ENCODE peak calls at places on chromosomes 4 and X, in seven cellular contexts. P is fibroblast of the aortic adventitia, C is mucosa of descending colon, Z is dorsolateral prefrontal cortex, N is heart right ventricle, D is transverse colon, H is fibroblast of lung. X is an unnamed sample.
A peak's percentile ranks its signal among the peaks of the same experiment; 100 is the strongest.

GRCh38 chrX:53704294-53704693 is 17.8 kb upstream of the HUWE1 start:
- DNase-seq in D (no peak), Z (no peak), P (no peak), H (no peak), C (no peak), N (no peak), X (no peak)

GRCh38 chr4:184028571-184028996 is 123.5 kb downstream of the STOX2 start:
- DNase-seq in H (peak; percentile 9), N (no peak), P (no peak), D (no peak), C (no peak), Z (no peak), X (no peak)

GRCh38 chrX:38654302-38654701 is 93.0 kb downstream of the TSPAN7 start:
- DNase-seq in H (peak; percentile 40), Z (no peak), D (no peak), P (peak; percentile 46), C (no peak), N (no peak), X (peak; percentile 52)

GRCh38 chr4:179485781-179486180 is 2043.5 kb upstream of the AGA start:
- DNase-seq in Z (no peak), C (no peak), D (no peak), P (no peak), H (no peak), N (no peak), X (no peak)

GRCh38 chrX:130172127-130172834 is 519 bp downstream of the RAB33A start:
- DNase-seq in C (no peak), P (no peak), Z (no peak), N (no peak), H (no peak), D (no peak), X (no peak)

GRCh38 chrX:23817979-23818336 is 35.0 kb downstream of the SAT1 start:
- DNase-seq in N (no peak), Z (no peak), H (no peak), P (no peak), C (no peak), D (no peak), X (no peak)

GRCh38 chr4:135244605-135245146 is 1043.1 kb upstream of the PABPC4L start:
- DNase-seq in H (peak; percentile 23), P (no peak), N (no peak), C (no peak), Z (no peak), D (no peak), X (peak; percentile 25)

GRCh38 chr4:99612704-99613103 is 38.1 kb downstream of the MTTP start:
- DNase-seq in P (no peak), C (no peak), H (no peak), N (no peak), Z (no peak), D (no peak), X (no peak)

GRCh38 chrX:22135994-22136684 is 104.0 kb downstream of the PHEX start:
- DNase-seq in P (peak; percentile 83), H (peak; percentile 84), D (no peak), Z (peak; percentile 8), C (no peak), N (no peak), X (peak; percentile 68)

GRCh38 chrX:134935286-134935685 is 55.5 kb upstream of the SMIM10 start:
- DNase-seq in D (no peak), C (no peak), H (no peak), P (no peak), Z (no peak), N (no peak), X (no peak)

GRCh38 chr4:106266201-106266600 is 49.8 kb downstream of the TBCK start:
- DNase-seq in Z (no peak), H (peak; percentile 67), C (no peak), N (no peak), D (no peak), P (peak; percentile 78), X (peak; percentile 75)

GRCh38 chr4:153082322-153083301 is 121.6 kb upstream of the TRIM2 start:
- DNase-seq in N (no peak), P (no peak), C (no peak), H (no peak), D (no peak), Z (no peak), X (no peak)

GRCh38 chr4:69735119-69735518 is 25.3 kb downstream of the SULT1B1 start:
- DNase-seq in N (no peak), C (no peak), H (no peak), Z (no peak), D (no peak), P (no peak), X (no peak)

GRCh38 chr4:6722891-6723290 is 6.9 kb downstream of the BLOC1S4 start:
- DNase-seq in H (no peak), D (no peak), Z (no peak), P (no peak), C (no peak), N (no peak), X (no peak)

GRCh38 chr4:8915201-8916200 is 43.9 kb upstream of the HMX1 start:
- DNase-seq in P (no peak), N (no peak), H (no peak), Z (no peak), C (no peak), D (no peak), X (no peak)

GRCh38 chr4:189773909-189774308 is 166.8 kb upstream of the FRG1 start:
- DNase-seq in P (no peak), H (no peak), N (no peak), Z (no peak), D (no peak), C (no peak), X (no peak)

GRCh38 chrX:153762636-153763173 is 1.3 kb upstream of the PLXNB3 start:
- DNase-seq in N (peak; percentile 2), P (no peak), H (no peak), Z (no peak), C (no peak), D (no peak), X (no peak)

GRCh38 chr4:19051751-19052296 is 1030.3 kb upstream of the LCORL start:
- DNase-seq in P (no peak), C (no peak), D (no peak), H (no peak), Z (no peak), N (no peak), X (no peak)

DNA sequence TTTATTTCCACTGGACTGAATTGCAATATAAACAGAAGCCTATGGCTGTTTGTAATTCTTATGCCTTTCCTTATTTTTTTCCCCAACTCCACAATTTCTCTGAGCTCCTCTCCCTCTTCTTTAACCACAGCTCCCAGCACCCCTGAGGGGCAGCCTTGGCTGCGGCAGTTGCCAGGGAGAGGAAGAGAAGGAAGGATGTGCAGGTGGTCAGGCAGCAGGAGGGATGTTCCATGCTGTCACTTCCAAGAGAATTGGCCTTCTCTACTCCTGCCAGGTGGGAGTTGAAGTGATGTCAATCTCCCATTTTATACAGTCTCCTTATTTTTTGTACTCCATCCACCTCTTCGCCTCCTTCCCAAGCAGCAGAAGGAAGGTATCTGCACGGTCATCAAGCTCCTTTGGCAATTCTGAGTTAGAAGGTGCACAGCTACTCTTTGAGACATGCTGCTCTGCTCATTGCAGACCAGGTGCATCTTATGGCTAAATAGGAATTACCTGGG is 343.3 kb upstream of the RPS6KA3 start:
- DNase-seq in N (no peak), H (no peak), C (no peak), Z (no peak), D (no peak), P (no peak), X (no peak)
- H3K4me3 ChIP-seq in N (no peak overlapping the region), H (no peak overlapping the region), C (no peak overlapping the region), Z (no peak overlapping the region), D (no peak overlapping the region), P (no peak overlapping the region), X (no peak overlapping the region)

DNA sequence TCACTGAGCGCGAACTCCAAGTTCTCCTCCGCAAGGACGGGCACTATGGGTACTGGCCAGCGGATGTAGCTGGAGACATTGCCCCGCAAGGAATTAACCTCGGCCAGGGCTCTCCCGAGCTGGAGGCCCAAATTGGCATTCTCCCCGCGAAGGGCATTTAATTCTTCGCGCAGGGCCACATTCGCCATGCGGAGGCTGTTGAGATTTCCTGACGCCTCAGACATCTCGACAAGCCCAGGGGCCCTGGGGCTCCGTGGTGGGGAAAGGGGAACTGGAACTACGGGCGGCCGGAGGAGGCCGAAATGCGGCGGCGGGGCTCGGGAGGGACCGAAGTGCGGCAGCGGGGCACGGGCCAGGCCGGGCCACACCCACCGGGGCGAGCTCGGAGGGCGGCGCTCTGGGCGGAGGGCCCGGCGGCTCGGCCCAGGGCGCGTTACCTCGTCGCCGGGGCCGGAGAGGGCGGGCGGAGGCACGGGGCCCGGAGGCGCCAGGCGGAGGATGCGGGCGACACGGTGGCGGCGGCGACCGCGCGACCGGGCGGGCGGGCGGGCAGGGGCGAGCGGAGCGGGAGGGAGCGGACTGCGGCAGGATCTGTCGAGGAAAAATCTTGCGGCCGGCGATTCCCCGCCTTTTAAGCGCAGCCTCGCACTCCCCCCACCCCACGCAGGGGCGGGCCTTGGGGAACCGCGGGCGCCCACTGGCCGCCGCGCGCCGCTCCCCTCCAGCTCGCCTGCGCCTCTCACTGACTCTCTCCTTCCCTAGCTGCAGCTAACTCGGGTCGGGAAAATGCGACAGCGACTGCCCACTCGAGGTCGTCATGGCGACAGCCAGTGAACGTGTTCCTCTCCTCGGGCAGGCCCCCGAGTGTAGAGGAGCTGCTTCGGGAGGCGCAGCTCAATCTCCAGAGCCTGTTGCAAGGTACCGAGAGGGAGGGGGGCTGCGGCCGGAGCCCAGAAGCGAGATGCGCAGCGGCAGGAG is at the start of gene RTL5:
- DNase-seq in P (peak; percentile 84), H (peak; percentile 90), D (peak; percentile 81), C (peak; percentile 77), N (peak; percentile 84), Z (peak; percentile 84), X (peak; percentile 92)
- H3K4me3 ChIP-seq in P (peak within 1 kb of the TSS; percentile 63), H (peak within 1 kb of the TSS; percentile 59), D (peak within 1 kb of the TSS; percentile 17), C (no peak within 1 kb of the TSS), N (peak within 1 kb of the TSS; percentile 58), Z (peak within 1 kb of the TSS; percentile 64), X (peak within 1 kb of the TSS; percentile 38)

DNA sequence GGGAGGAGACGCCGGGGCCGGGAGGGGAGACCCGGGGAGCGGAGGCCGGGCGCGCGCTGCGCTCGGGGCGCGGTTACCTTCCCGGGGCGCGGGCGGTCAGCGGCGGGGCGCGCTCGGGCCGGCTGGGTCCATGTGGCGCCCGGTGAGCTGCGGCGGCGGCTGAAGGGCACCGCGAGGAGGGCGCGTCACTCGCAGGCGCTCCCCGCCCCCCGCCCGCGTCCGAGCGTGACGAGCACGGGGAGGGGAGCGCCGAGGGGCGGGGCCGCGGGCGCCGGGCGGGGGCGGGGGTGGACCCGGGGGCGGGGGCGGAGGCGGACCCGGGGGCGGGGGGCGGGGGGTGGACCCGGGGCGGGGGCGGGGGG is at the start of gene CPLX1:
- DNase-seq in P (no peak), Z (no peak), D (peak; percentile 35), H (no peak), N (no peak), C (peak; percentile 46), X (no peak)
- H3K4me3 ChIP-seq in P (peak within 1 kb of the TSS; percentile 22), Z (peak within 1 kb of the TSS; percentile 56), D (peak within 1 kb of the TSS; percentile 39), H (peak within 1 kb of the TSS; percentile 34), N (peak within 1 kb of the TSS; percentile 43), C (no peak within 1 kb of the TSS), X (no peak within 1 kb of the TSS)

DNA sequence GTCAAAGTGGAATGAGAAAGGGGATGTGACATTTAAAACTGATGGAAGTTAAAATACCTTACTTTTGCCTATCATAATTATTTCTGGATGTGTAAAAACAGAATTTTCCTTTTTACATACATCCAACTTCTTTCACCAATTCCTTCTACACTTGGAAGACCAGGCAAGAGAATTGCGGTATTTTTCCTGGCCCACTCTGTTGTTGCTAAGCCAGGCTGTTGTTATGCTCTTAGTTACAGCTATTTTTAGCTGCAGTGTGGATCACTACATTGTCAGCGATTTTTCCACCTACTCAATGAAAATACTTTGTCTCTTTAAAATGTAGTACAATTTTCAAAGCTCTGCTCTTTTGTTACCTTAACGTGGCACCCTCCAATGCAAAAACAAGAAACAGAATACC is 43.4 kb downstream of the NKX6-1 start:
- DNase-seq in C (no peak), P (no peak), D (no peak), H (no peak), N (no peak), Z (no peak), X (no peak)
- H3K4me3 ChIP-seq in C (no peak overlapping the region), P (no peak overlapping the region), D (no peak overlapping the region), H (no peak overlapping the region), N (no peak overlapping the region), Z (no peak overlapping the region), X (no peak overlapping the region)